ENCODE peak calls at places on chromosomes 4 and X, in ten cellular contexts. S, F, V, U, O, H, X, N, T and K are unnamed samples.

GRCh38 chr4:104860227-104861123 is 286.2 kb upstream of the TET2 start:
- DNase-seq in X (peak), H (peak), T (no peak), O (peak), U (peak), F (no peak), S (peak), V (peak), N (peak), K (no peak)

GRCh38 chr4:74873545-74874295 is 59.2 kb upstream of the PARM1 start:
- DNase-seq in U (peak), V (no peak), X (peak), N (no peak), O (no peak), S (no peak), F (no peak), H (no peak), T (no peak), K (no peak)

GRCh38 chrX:94751611-94752010 is 1077.6 kb downstream of the FAM133A start:
- DNase-seq in F (no peak), U (no peak), X (peak), O (peak), V (peak), S (no peak), H (no peak), N (no peak), T (no peak), K (no peak)

GRCh38 chr4:385934-386707 is 48.5 kb downstream of the ZNF141 start:
- DNase-seq in F (no peak), U (no peak), S (no peak), T (no peak), N (no peak), X (no peak), H (no peak), O (no peak), V (no peak), K (no peak)

GRCh38 chrX:35016051-35016450 is 73.5 kb downstream of the FAM47B start:
- DNase-seq in H (no peak), T (no peak), S (no peak), V (no peak), X (no peak), N (no peak), F (no peak), U (no peak), O (no peak), K (no peak)

GRCh38 chrX:81259714-81260395 is 58.0 kb downstream of the SH3BGRL start:
- DNase-seq in X (no peak), U (no peak), O (no peak), N (no peak), V (no peak), H (no peak), S (no peak), F (no peak), T (no peak), K (no peak)

GRCh38 chr4:140004580-140005314 is 149.2 kb downstream of the MAML3 start:
- DNase-seq in F (peak), U (no peak), V (no peak), H (no peak), T (no peak), N (no peak), O (no peak), X (peak), S (peak), K (no peak)

GRCh38 chr4:139958738-139959096 is 195.3 kb downstream of the MAML3 start:
- DNase-seq in H (no peak), X (no peak), S (no peak), V (no peak), T (no peak), N (no peak), F (no peak), U (no peak), O (no peak), K (no peak)

GRCh38 chr4:12359420-12359819 is 930.7 kb upstream of the HS3ST1 start:
- DNase-seq in U (no peak), F (no peak), O (peak), N (peak), S (no peak), H (no peak), T (no peak), V (peak), X (no peak), K (no peak)

GRCh38 chrX:110212299-110212698 is 105.6 kb downstream of the AMMECR1 start:
- DNase-seq in H (no peak), V (no peak), T (no peak), F (no peak), S (no peak), O (peak), X (peak), U (no peak), N (peak), K (no peak)

GRCh38 chr4:3851881-3852280 is 85.7 kb downstream of the ADRA2C start:
- DNase-seq in U (no peak), H (no peak), S (no peak), F (no peak), X (peak), O (no peak), N (no peak), V (no peak), T (no peak), K (no peak)

GRCh38 chr4:168522829-168523228 is 26.0 kb downstream of the PALLD start:
- DNase-seq in T (no peak), O (no peak), S (no peak), H (no peak), F (no peak), V (no peak), U (no peak), N (no peak), X (no peak), K (no peak)

GRCh38 chr4:6257243-6258025 is 12.2 kb upstream of the WFS1 start:
- DNase-seq in T (no peak), F (no peak), X (no peak), V (peak), S (no peak), O (no peak), N (no peak), U (no peak), H (no peak), K (no peak)

GRCh38 chr4:22052076-22052475 is 103.5 kb upstream of the KCNIP4 start:
- DNase-seq in S (no peak), X (no peak), H (no peak), O (no peak), N (no peak), T (no peak), F (no peak), V (no peak), U (no peak), K (no peak)

GRCh38 chr4:40003986-40004385 is 26.3 kb upstream of the PDS5A start:
- DNase-seq in X (no peak), N (no peak), S (no peak), F (no peak), H (no peak), O (no peak), T (no peak), V (peak), U (no peak), K (no peak)

GRCh38 chrX:115602729-115603389 is 41.9 kb downstream of the PLS3 start:
- DNase-seq in H (no peak), N (no peak), V (no peak), X (no peak), O (no peak), T (no peak), U (no peak), S (no peak), F (no peak), K (no peak)

GRCh38 chrX:106802063-106802387 is 448 bp upstream of the TBC1D8B start:
- DNase-seq in N (peak), S (no peak), X (peak), U (no peak), H (no peak), O (no peak), F (no peak), V (no peak), T (no peak), K (no peak)

GRCh38 chrX:110003167-110004156 is 548 bp downstream of the TMEM164 start:
- DNase-seq in S (no peak), N (no peak), U (peak), H (no peak), V (peak), F (no peak), O (peak), T (no peak), X (peak), K (no peak)

GRCh38 chr4:173040200-173040599 is 128.4 kb upstream of the GALNT7 start:
- DNase-seq in O (no peak), H (no peak), N (no peak), F (no peak), S (no peak), U (no peak), V (no peak), X (no peak), T (no peak), K (no peak)

GRCh38 chr4:113390850-113391249 is 341.4 kb downstream of the ANK2 start:
- DNase-seq in V (no peak), O (no peak), N (no peak), X (no peak), F (no peak), U (no peak), H (no peak), S (no peak), T (no peak), K (no peak)

GRCh38 chrX:119880552-119881437 is 9.2 kb downstream of the NDUFA1 start:
- DNase-seq in U (peak), O (peak), H (peak), S (no peak), F (no peak), V (peak), T (no peak), X (peak), N (peak), K (peak)

GRCh38 chr4:114811564-114812360 is 213.2 kb downstream of the UGT8 start:
- DNase-seq in S (no peak), O (no peak), X (no peak), N (no peak), T (no peak), V (no peak), F (no peak), H (no peak), U (no peak), K (no peak)

GRCh38 chr4:18917689-18918088 is 896.1 kb upstream of the LCORL start:
- DNase-seq in T (no peak), N (no peak), H (no peak), U (no peak), O (no peak), S (no peak), F (no peak), X (no peak), V (no peak), K (no peak)

GRCh38 chr4:6603128-6603527 is 28.1 kb downstream of the MAN2B2 start:
- DNase-seq in H (no peak), V (no peak), F (no peak), U (no peak), O (no peak), X (no peak), T (no peak), S (no peak), N (no peak), K (no peak)